ENCODE peak calls at places on chromosomes 11 and 22, in seven cellular contexts. P is psoas muscle, N is fibroblast of mammary gland, D is uterus, S is fibroblast of pulmonary artery, U is cardiac muscle cell, T is ascending aorta. L is an unnamed sample.

GRCh38 chr11:720642-721346 is 14.8 kb downstream of the EPS8L2 start:
- DNase-seq in P (no peak), N (no peak), D (peak; percentile 29), S (no peak), U (no peak), T (no peak), L (no peak)

GRCh38 chr11:5013012-5013411 is 18.4 kb downstream of the OR51L1 start:
- DNase-seq in P (no peak), N (no peak), D (no peak), S (no peak), U (no peak), T (no peak), L (no peak)

GRCh38 chr22:43901976-43902643 is 10.3 kb upstream of the PNPLA5 start:
- DNase-seq in P (no peak), N (peak; percentile 89), D (no peak), S (peak; percentile 64), U (no peak), T (no peak), L (no peak)

GRCh38 chr11:65448418-65449196 is 26.0 kb downstream of the NEAT1 start:
- DNase-seq in P (peak; percentile 78), N (peak; percentile 77), D (peak; percentile 23), S (peak; percentile 73), U (peak; percentile 85), T (peak; percentile 72), L (no peak)

GRCh38 chr22:35525687-35526332 is 14.8 kb upstream of the RASD2 start:
- DNase-seq in P (no peak), N (no peak), D (no peak), S (no peak), U (no peak), T (no peak), L (no peak)

GRCh38 chr11:110896358-110896757 is 184.1 kb upstream of the ARHGAP20 start:
- DNase-seq in P (no peak), N (peak; percentile 93), D (no peak), S (peak; percentile 61), U (peak; percentile 74), T (no peak), L (no peak)

GRCh38 chr11:65780770-65781151 is at the start of gene AP5B1:
- DNase-seq in P (peak; percentile 80), N (peak; percentile 24), D (peak; percentile 63), S (peak; percentile 26), U (peak; percentile 51), T (peak; percentile 80), L (no peak)

GRCh38 chr11:8011981-8012444 is 24.9 kb downstream of the EIF3F start:
- DNase-seq in P (no peak), N (peak; percentile 99), D (no peak), S (peak; percentile 71), U (peak; percentile 88), T (peak; percentile 58), L (no peak)

GRCh38 chr11:1827095-1827797 is 7.5 kb upstream of the SYT8 start:
- DNase-seq in P (peak; percentile 56), N (peak; percentile 28), D (no peak), S (peak; percentile 84), U (peak; percentile 92), T (peak; percentile 93), L (no peak)

GRCh38 chr11:122733301-122733686 is 77.8 kb downstream of the UBASH3B start:
- DNase-seq in P (no peak), N (peak; percentile 64), D (no peak), S (peak; percentile 86), U (peak; percentile 87), T (no peak), L (no peak)

GRCh38 chr11:30107899-30108298 is 91.1 kb upstream of the KCNA4 start:
- DNase-seq in P (no peak), N (peak; percentile 75), D (no peak), S (peak; percentile 92), U (peak; percentile 85), T (no peak), L (no peak)

GRCh38 chr11:63761870-63762661 is 6.5 kb downstream of the ZFTA start:
- DNase-seq in P (peak; percentile 58), N (no peak), D (peak; percentile 29), S (no peak), U (no peak), T (no peak), L (no peak)
- H3K4me3 ChIP-seq in P (peak overlapping the region; percentile 64), N (peak overlapping the region; percentile 60), D (peak overlapping the region; percentile 40), S (no peak overlapping the region), U (peak overlapping the region; percentile 12), T (peak overlapping the region; percentile 63), L (no peak overlapping the region)

GRCh38 chr11:132520199-132520598 is 1012.1 kb downstream of the OPCML start:
- DNase-seq in P (no peak), N (no peak), D (no peak), S (no peak), U (no peak), T (no peak), L (no peak)

GRCh38 chr11:132519226-132519860 is 1013.0 kb downstream of the OPCML start:
- DNase-seq in P (no peak), N (no peak), D (no peak), S (no peak), U (no peak), T (no peak), L (no peak)

DNA sequence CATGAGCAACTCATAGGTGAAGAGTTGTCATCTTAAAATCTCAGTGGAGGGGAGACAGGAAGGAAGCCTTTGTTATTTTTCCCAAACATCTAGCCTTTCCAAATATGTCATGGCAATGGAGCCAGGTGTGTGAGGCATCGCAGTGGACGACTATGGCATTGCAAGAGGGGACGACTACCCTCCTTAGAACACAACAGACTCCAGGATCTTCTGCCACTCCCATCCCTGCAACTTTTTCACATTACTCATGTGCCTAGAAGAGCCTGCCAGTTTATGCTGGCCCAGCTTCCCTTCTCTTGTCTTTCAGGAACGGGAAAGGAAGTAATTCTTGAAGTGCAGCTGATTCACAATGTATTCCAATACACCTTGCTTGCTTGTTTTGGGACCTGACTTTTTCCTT is 1008.4 kb downstream of the OPCML start:
- DNase-seq in P (no peak), N (no peak), D (no peak), S (no peak), U (no peak), T (no peak), L (no peak)
- TF ChIP-seq CTCF in P (no peak), N (no peak), D (no peak), S (no peak), U (no peak), T (no peak), L (no peak)

DNA sequence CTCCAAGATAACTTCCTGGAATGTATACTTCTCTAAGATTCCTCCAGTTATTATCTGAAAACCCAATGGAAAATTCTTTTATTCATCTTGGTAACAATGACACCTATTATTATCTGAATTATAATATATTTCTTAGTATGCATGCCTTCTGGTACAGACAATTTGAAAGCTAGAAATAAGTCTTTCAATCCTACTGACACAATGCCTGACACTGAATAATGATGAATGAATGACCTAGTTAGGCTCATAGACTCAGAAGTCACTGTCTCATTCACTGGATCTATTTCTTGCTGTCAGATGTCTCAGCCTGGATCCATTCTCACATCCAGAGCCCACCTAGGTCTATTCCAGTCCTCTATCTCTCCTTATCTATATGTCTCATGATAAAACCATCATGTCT is 1126.7 kb upstream of the CCDC90B start:
- DNase-seq in P (no peak), N (no peak), D (no peak), S (no peak), U (no peak), T (no peak), L (no peak)
- H3K4me3 ChIP-seq in P (no peak overlapping the region), N (no peak overlapping the region), D (no peak overlapping the region), S (no peak overlapping the region), U (no peak overlapping the region), T (no peak overlapping the region), L (no peak overlapping the region)

GRCh38 chr22:30211124-30211820 is 35.3 kb downstream of the LIF start:
- DNase-seq in P (no peak), N (no peak), D (no peak), S (no peak), U (no peak), T (no peak), L (no peak)

GRCh38 chr22:30212996-30213441 is 33.5 kb downstream of the LIF start:
- DNase-seq in P (no peak), N (peak; percentile 96), D (no peak), S (peak; percentile 94), U (peak; percentile 93), T (no peak), L (no peak)

GRCh38 chr22:30210235-30210831 is 36.2 kb downstream of the LIF start:
- DNase-seq in P (no peak), N (peak; percentile 69), D (no peak), S (peak; percentile 81), U (peak; percentile 84), T (no peak), L (no peak)

GRCh38 chr22:30214703-30215405 is 31.7 kb downstream of the LIF start:
- DNase-seq in P (no peak), N (no peak), D (no peak), S (no peak), U (no peak), T (no peak), L (no peak)

DNA sequence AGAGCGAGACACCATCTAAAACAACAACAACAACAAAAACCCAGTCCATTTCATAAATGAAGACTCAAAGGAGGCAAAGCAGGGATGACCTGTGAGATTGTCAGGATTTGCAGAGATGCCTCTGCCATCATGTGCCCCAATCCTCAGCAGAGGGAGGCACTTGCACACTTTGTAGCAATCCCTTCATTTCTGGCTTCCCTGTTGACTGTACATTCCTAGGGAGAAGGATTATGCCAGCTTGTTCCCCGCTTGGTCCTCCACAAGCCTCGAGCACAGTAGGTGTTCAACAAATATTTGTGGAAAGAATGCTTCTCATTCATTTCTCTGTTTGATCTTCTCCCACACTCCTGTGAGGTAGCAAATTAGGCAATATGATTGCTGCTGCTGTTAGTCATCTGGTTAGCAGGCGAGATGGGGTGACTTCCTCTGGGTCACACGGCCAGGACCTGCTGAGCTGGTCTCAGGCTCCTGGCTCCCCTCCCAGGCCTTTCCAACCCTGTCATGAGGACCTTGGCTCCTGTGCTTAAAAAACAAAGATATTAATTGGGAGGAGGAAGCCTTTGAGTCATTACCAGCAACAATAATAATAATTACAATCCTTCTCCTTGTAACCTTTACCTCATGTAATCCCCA is 34.1 kb downstream of the LIF start:
- DNase-seq in P (peak; percentile 66), N (peak; percentile 98), D (peak; percentile 51), S (peak; percentile 94), U (peak; percentile 90), T (peak; percentile 81), L (peak; percentile 77)
- TF ChIP-seq CTCF in P (no peak), N (no peak), D (no peak), S (no peak), U (peak; percentile 22), T (no peak), L (no peak)

GRCh38 chr11:44305149-44305642 is 4.7 kb downstream of the ALX4 start:
- DNase-seq in P (no peak), N (no peak), D (no peak), S (no peak), U (no peak), T (no peak), L (no peak)
- H3K4me3 ChIP-seq in P (peak overlapping the region; percentile 66), N (no peak overlapping the region), D (peak overlapping the region; percentile 7), S (peak overlapping the region; percentile 47), U (no peak overlapping the region), T (peak overlapping the region; percentile 63), L (no peak overlapping the region)

GRCh38 chr11:44456544-44457270 is 108.8 kb upstream of the CD82 start:
- DNase-seq in P (no peak), N (no peak), D (no peak), S (no peak), U (no peak), T (no peak), L (no peak)
- TF ChIP-seq CTCF in P (no peak), N (no peak), D (no peak), S (peak; percentile 28), U (peak; percentile 41), T (peak; percentile 14), L (peak; percentile 47)